ENCODE peak calls at places on chromosomes 12 and 14, in seven cellular contexts. P is heart left ventricle, D is body of pancreas, Q is colonic mucosa, U is IMR-90, L is ovary, M is pancreas. F is an unnamed sample.

GRCh38 chr14:100573009-100573756 is 14.0 kb downstream of the BEGAIN start:
- DNase-seq in D (no peak), M (no peak), L (no peak), U (no peak), Q (no peak), P (no peak), F (no peak)

GRCh38 chr14:68188174-68188573 is 368.6 kb downstream of the RAD51B start:
- DNase-seq in Q (no peak), D (no peak), M (no peak), U (no peak), L (no peak), P (no peak), F (no peak)

GRCh38 chr14:36835145-36835544 is 173.5 kb downstream of the PAX9 start:
- DNase-seq in U (no peak), M (no peak), D (no peak), P (no peak), L (no peak), Q (no peak), F (no peak)

GRCh38 chr12:118164798-118165486 is 29.0 kb downstream of the PEBP1 start:
- DNase-seq in M (no peak), P (no peak), D (peak; percentile 29), U (peak; percentile 33), L (no peak), Q (no peak), F (peak; percentile 45)

GRCh38 chr12:131559517-131560516 is 151.1 kb upstream of the SFSWAP start:
- DNase-seq in D (no peak), M (no peak), Q (no peak), P (no peak), L (no peak), U (no peak), F (no peak)

GRCh38 chr14:29222671-29223268 is 456.2 kb downstream of the FOXG1 start:
- DNase-seq in Q (no peak), P (no peak), U (peak; percentile 73), M (no peak), D (no peak), L (peak; percentile 12), F (peak; percentile 50)

GRCh38 chr12:132492522-132492921 is 2.6 kb downstream of the FBRSL1 start:
- DNase-seq in P (peak; percentile 28), L (peak; percentile 19), U (no peak), Q (no peak), D (no peak), M (no peak), F (no peak)

GRCh38 chr14:102316048-102316745 is 3.3 kb upstream of the ZNF839 start:
- DNase-seq in L (peak; percentile 65), U (peak; percentile 75), M (peak; percentile 81), P (no peak), Q (peak; percentile 70), D (peak; percentile 58), F (peak; percentile 59)

GRCh38 chr14:72892103-72892878 is 1.6 kb downstream of the DPF3 start:
- DNase-seq in M (peak; percentile 15), P (no peak), D (peak; percentile 20), U (peak; percentile 43), Q (peak; percentile 44), L (peak; percentile 31), F (peak; percentile 38)

GRCh38 chr14:50560929-50561280 is 960 bp downstream of the ATL1 start:
- DNase-seq in L (peak; percentile 82), D (peak; percentile 74), Q (peak; percentile 82), P (peak; percentile 85), U (peak; percentile 71), M (peak; percentile 82), F (peak; percentile 67)

GRCh38 chr12:1776139-1776975 is 44.0 kb upstream of the LRTM2 start:
- DNase-seq in Q (no peak), D (no peak), P (no peak), M (no peak), L (no peak), U (peak; percentile 76), F (peak; percentile 93)

GRCh38 chr12:39620664-39621658 is 1.4 kb upstream of the ABCD2 start:
- DNase-seq in Q (no peak), P (no peak), U (no peak), D (no peak), M (no peak), L (no peak), F (no peak)

GRCh38 chr12:111287125-111287900 is 81.6 kb downstream of the PHETA1 start:
- DNase-seq in L (no peak), U (no peak), P (no peak), Q (no peak), M (no peak), D (no peak), F (no peak)

GRCh38 chr12:111457071-111457470 is 51.3 kb downstream of the SH2B3 start:
- DNase-seq in L (no peak), U (no peak), M (no peak), Q (no peak), D (no peak), P (no peak), F (no peak)

GRCh38 chr12:26845057-26845666 is 12.2 kb upstream of the ITPR2 start:
- DNase-seq in D (peak; percentile 78), U (peak; percentile 34), M (peak; percentile 64), P (peak; percentile 65), L (peak; percentile 43), Q (peak; percentile 70), F (peak; percentile 46)

GRCh38 chr14:96851694-96852381 is 54.7 kb downstream of the VRK1 start:
- DNase-seq in U (no peak), Q (no peak), D (no peak), M (no peak), P (no peak), L (no peak), F (peak; percentile 5)

GRCh38 chr12:15984097-15984800 is 73.1 kb downstream of the DERA start:
- DNase-seq in M (no peak), Q (no peak), D (no peak), L (no peak), U (peak; percentile 31), P (no peak), F (no peak)

GRCh38 chr12:104782296-104782695 is 175.8 kb downstream of the SLC41A2 start:
- DNase-seq in U (no peak), Q (no peak), P (no peak), M (no peak), D (no peak), L (no peak), F (no peak)

GRCh38 chr12:62703011-62703380 is 232.0 kb downstream of the PPM1H start:
- DNase-seq in L (no peak), M (no peak), D (no peak), U (peak; percentile 83), P (no peak), Q (no peak), F (peak; percentile 65)

GRCh38 chr14:30443368-30444007 is 115.5 kb upstream of the G2E3 start:
- DNase-seq in D (no peak), L (no peak), Q (no peak), U (peak; percentile 46), M (no peak), P (no peak), F (peak; percentile 49)

GRCh38 chr14:54647378-54647777 is 80.5 kb downstream of the SAMD4A start:
- DNase-seq in U (no peak), L (no peak), D (no peak), Q (no peak), M (no peak), P (no peak), F (no peak)

DNA sequence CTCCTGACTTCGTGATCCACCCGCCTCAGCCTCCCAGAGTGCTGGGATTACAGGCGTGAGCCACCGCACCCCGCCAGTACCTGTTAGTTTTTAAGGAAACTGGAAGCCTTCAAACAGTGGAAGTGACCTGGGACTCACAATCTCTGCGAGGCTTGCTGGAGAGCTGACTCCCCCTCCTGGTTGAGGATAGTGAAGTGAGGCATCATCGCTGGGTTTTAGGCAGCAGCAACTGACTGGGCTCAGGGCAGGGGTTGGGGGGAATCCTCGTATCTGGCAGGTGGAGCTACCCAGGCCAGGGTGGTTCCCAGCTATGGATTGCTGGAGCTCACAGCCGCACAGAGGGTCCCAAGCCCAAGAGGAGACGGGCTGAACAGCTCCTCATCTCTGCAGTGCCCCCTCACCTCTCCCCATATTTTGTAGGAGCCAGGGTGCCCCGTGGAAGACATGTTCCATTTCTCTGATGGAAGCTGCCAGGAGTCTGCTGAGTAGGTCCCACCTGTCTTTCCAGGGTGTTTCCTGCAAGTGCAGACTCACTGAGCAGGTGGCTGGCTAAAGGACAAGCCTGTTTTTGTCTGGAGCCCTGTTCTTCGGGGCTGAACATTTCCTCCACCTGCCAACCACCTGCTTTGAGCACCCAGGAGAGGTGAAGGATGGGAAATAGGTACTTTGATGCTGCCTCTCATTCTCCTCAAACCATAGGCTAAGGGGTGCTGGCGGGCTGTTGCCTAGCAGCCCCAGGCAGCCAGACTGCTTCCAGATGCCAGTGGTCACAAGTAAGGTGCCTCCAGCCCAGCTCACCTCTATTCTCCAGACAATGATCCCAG is 3.1 kb downstream of the AVIL start:
- DNase-seq in Q (no peak), P (no peak), L (no peak), M (no peak), U (no peak), D (no peak), F (peak; percentile 18)
- TF ChIP-seq CTCF in Q (no peak), P (no peak), L (no peak), M (no peak), U (peak; percentile 27), D (no peak), F (no peak)

GRCh38 chr12:79071498-79071897 is 206.9 kb downstream of the SYT1 start:
- DNase-seq in M (no peak), Q (no peak), U (no peak), D (no peak), L (no peak), P (no peak), F (peak; percentile 11)
- H3K4me3 ChIP-seq in M (no peak overlapping the region), Q (no peak overlapping the region), U (no peak overlapping the region), D (no peak overlapping the region), L (no peak overlapping the region), P (no peak overlapping the region), F (no peak overlapping the region)

DNA sequence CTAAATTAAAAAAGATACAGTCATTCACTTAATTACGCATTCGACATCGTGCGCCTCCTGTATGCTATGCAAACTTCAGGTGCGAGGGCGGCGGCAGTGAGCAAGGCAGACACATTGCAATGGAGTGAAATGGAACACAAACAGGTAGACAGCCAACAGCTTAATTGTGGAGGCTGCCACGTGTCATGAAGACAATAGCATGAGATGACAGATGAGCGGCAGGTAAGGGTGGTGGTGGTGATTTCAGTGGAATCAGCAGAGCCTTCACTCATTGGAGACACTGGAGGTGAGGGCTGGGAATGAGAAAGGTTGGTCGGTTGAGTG is 130.7 kb downstream of the TMEM132D start:
- DNase-seq in M (no peak), L (no peak), U (no peak), P (no peak), D (no peak), Q (no peak), F (no peak)
- TF ChIP-seq CTCF in M (no peak), L (no peak), U (no peak), P (no peak), D (no peak), Q (no peak), F (no peak)

DNA sequence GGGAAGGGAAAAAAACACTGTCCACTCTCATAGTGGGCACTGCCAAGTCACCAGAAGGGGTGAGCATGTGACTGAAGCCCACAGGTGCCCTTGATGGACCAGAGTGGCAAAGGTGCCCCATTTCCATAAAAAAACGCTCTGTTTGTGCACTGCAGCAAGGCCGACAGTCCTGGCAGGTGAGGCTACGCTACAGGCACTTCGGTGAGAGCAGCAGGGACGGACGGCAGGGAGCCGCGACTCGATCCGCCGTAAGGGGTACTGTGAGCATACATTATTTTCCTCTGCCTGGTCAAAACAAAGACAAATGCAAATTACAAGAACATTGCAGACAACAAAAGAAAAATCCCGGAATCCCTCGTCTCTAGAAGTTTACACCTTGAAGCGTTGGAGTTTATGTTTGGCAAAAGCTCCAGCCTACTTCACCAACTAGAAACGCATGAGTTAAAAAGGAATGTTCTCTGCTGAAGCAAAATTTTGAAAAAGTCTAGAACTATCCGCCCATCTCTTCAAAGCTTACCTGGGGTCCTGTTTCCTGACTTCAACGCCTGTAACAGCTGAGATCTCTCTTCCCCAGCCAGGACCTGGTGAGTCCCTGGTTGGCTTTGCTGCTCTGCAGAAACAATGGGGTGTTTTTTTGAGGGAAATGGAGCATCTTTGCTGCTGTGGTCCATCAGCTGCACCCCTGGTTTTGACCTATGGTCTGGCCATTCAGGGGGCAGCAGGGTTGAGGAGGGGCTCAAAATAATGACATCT is 52.9 kb upstream of the RFLNA start:
- DNase-seq in M (no peak), P (no peak), L (no peak), D (no peak), Q (no peak), U (no peak), F (no peak)
- H3K4me3 ChIP-seq in M (no peak overlapping the region), P (no peak overlapping the region), L (no peak overlapping the region), D (no peak overlapping the region), Q (no peak overlapping the region), U (no peak overlapping the region), F (no peak overlapping the region)